ENCODE peak calls at places on chromosome X, in ten cellular contexts. A, P, Y, L, Q, H, Z, W, G and T are unnamed samples.

GRCh38 chrX:150507251-150507856 is 61.1 kb upstream of the MTM1 start:
- DNase-seq in Y (no peak), H (no peak), L (no peak), Q (no peak), A (no peak), G (no peak), W (no peak), Z (no peak), P (no peak), T (no peak)

GRCh38 chrX:1462596-1463251 is 10.0 kb upstream of the ASMTL start:
- DNase-seq in W (peak), L (peak), A (no peak), Y (peak), Q (peak), H (no peak), G (no peak), P (no peak), Z (peak), T (no peak)

GRCh38 chrX:13013353-13014110 is 30.9 kb downstream of the FAM9C start:
- DNase-seq in Q (no peak), W (no peak), A (no peak), Z (no peak), L (no peak), H (peak), P (no peak), G (peak), Y (peak), T (peak)

GRCh38 chrX:97065066-97065465 is 181.4 kb downstream of the RPA4 start:
- DNase-seq in Y (no peak), H (no peak), W (no peak), Q (no peak), L (no peak), A (no peak), P (no peak), Z (no peak), G (no peak), T (no peak)

GRCh38 chrX:80556148-80556547 is 135.9 kb downstream of the TENT5D start:
- DNase-seq in Y (no peak), A (no peak), G (no peak), H (no peak), P (no peak), Z (no peak), W (no peak), L (no peak), Q (no peak), T (no peak)

GRCh38 chrX:125742811-125743210 is 423.1 kb downstream of the TEX13C start:
- DNase-seq in Y (no peak), P (no peak), H (no peak), Z (no peak), G (no peak), L (no peak), Q (no peak), A (no peak), W (no peak), T (no peak)

GRCh38 chrX:21479695-21480280 is 105.6 kb downstream of the CNKSR2 start:
- DNase-seq in Y (no peak), G (peak), L (no peak), A (peak), P (peak), W (no peak), Z (no peak), H (peak), Q (peak), T (peak)

GRCh38 chrX:47241201-47242011 is 8.6 kb downstream of the USP11 start:
- DNase-seq in Y (peak), P (no peak), L (no peak), G (no peak), Q (no peak), Z (no peak), H (no peak), A (no peak), W (no peak), T (no peak)

GRCh38 chrX:2351321-2351720 is 149.5 kb downstream of the DHRSX start:
- DNase-seq in A (no peak), W (no peak), Y (no peak), G (no peak), P (peak), Z (no peak), Q (no peak), L (no peak), H (no peak), T (no peak)

GRCh38 chrX:18707442-18708049 is at the start of gene PPEF1:
- DNase-seq in G (no peak), A (no peak), P (no peak), Y (no peak), Q (no peak), L (no peak), Z (no peak), W (no peak), H (peak), T (no peak)

GRCh38 chrX:25004040-25004439 is 11.7 kb downstream of the ARX start:
- DNase-seq in G (no peak), Q (no peak), Z (no peak), Y (no peak), H (no peak), W (no peak), L (no peak), P (no peak), A (no peak), T (no peak)

GRCh38 chrX:110301194-110301593 is 16.7 kb downstream of the AMMECR1 start:
- DNase-seq in Z (no peak), Q (no peak), H (no peak), P (no peak), A (no peak), L (no peak), G (no peak), Y (no peak), W (no peak), T (no peak)

GRCh38 chrX:56797966-56798711 is 69.1 kb downstream of the NBDY start:
- DNase-seq in A (no peak), Y (no peak), H (no peak), L (no peak), P (no peak), Z (no peak), Q (no peak), G (no peak), W (no peak), T (no peak)

GRCh38 chrX:33106737-33107136 is 104.6 kb downstream of the DMD start:
- DNase-seq in H (no peak), G (no peak), Q (no peak), P (no peak), L (no peak), W (no peak), Y (no peak), Z (no peak), A (no peak), T (peak)

GRCh38 chrX:63754141-63754859 is 30.7 kb downstream of the ARHGEF9 start:
- DNase-seq in Z (no peak), H (peak), P (no peak), W (peak), Q (no peak), A (no peak), L (peak), Y (peak), G (no peak), T (peak)

GRCh38 chrX:64885850-64886249 is 90.4 kb downstream of the ZC4H2 start:
- DNase-seq in G (no peak), H (no peak), Y (no peak), A (no peak), Z (no peak), W (no peak), Q (no peak), L (no peak), P (no peak), T (peak)

GRCh38 chrX:66731398-66731797 is 92.5 kb upstream of the EDA2R start:
- DNase-seq in Z (no peak), L (no peak), P (peak), A (peak), G (peak), W (no peak), H (peak), Y (no peak), Q (no peak), T (peak)

GRCh38 chrX:54807524-54808108 is at the start of gene MAGED2:
- DNase-seq in A (peak), Y (peak), Z (no peak), L (peak), G (no peak), H (no peak), Q (no peak), P (no peak), W (peak), T (no peak)

GRCh38 chrX:69285881-69286545 is 120.8 kb upstream of the PJA1 start:
- DNase-seq in A (peak), H (peak), W (peak), Y (peak), Z (peak), Q (no peak), L (peak), G (no peak), P (no peak), T (peak)

GRCh38 chrX:108590496-108590895 is 145.9 kb downstream of the IRS4 start:
- DNase-seq in Q (peak), G (no peak), H (no peak), Y (no peak), W (no peak), Z (no peak), P (no peak), L (no peak), A (no peak), T (no peak)

GRCh38 chrX:21812628-21813027 is 26.8 kb upstream of the MBTPS2 start:
- DNase-seq in G (no peak), Q (no peak), W (no peak), P (no peak), H (no peak), Y (no peak), A (no peak), Z (no peak), L (no peak), T (no peak)

GRCh38 chrX:18425199-18426003 is at the start of gene CDKL5:
- DNase-seq in Q (peak), Z (peak), L (peak), H (peak), A (peak), G (peak), P (peak), W (peak), Y (peak), T (peak)

GRCh38 chrX:72029473-72030411 is 102.0 kb downstream of the RTL5 start:
- DNase-seq in Y (peak), A (no peak), W (no peak), P (peak), G (no peak), L (no peak), Q (peak), H (no peak), Z (no peak), T (no peak)

GRCh38 chrX:45424341-45424740 is 223.7 kb upstream of the DIPK2B start:
- DNase-seq in Q (no peak), W (no peak), P (no peak), Z (no peak), Y (no peak), G (no peak), H (no peak), L (no peak), A (no peak), T (no peak)

GRCh38 chrX:29870608-29871007 is 344.8 kb upstream of the MAGEB2 start:
- DNase-seq in H (peak), A (no peak), Z (no peak), Y (no peak), P (no peak), W (no peak), G (no peak), L (no peak), Q (no peak), T (no peak)

GRCh38 chrX:45006002-45006800 is 133.2 kb downstream of the KDM6A start:
- DNase-seq in P (no peak), A (no peak), Q (no peak), G (no peak), Y (peak), H (no peak), Z (no peak), W (no peak), L (no peak), T (no peak)

GRCh38 chrX:118507766-118508165 is 12.2 kb downstream of the DOCK11 start:
- DNase-seq in Q (no peak), H (no peak), A (no peak), Z (no peak), Y (no peak), L (no peak), W (no peak), G (no peak), P (no peak), T (no peak)

GRCh38 chrX:132956421-132957210 is 1.8 kb downstream of the HS6ST2 start:
- DNase-seq in Z (no peak), W (no peak), A (no peak), G (no peak), Y (no peak), P (no peak), L (no peak), H (no peak), Q (no peak), T (no peak)

GRCh38 chrX:100948557-100948956 is 19.8 kb upstream of the XKRX start:
- DNase-seq in Q (no peak), Z (no peak), H (no peak), Y (no peak), P (no peak), L (no peak), G (no peak), W (no peak), A (no peak), T (no peak)

GRCh38 chrX:106481341-106481740 is 130.4 kb upstream of the RADX start:
- DNase-seq in A (no peak), Q (peak), H (no peak), Z (no peak), L (peak), P (peak), W (peak), Y (peak), G (peak), T (peak)

GRCh38 chrX:1581132-1581531 is 10.3 kb upstream of the AKAP17A start:
- DNase-seq in H (peak), P (no peak), Q (peak), A (peak), G (peak), L (peak), W (peak), Z (peak), Y (peak), T (peak)

GRCh38 chrX:1124531-1124930 is 87.9 kb downstream of the CRLF2 start:
- DNase-seq in Z (no peak), P (no peak), G (no peak), L (no peak), H (no peak), W (no peak), Q (no peak), Y (peak), A (no peak), T (no peak)

GRCh38 chrX:38806054-38806389 is 4.8 kb downstream of the MID1IP1 start:
- DNase-seq in A (no peak), Q (no peak), W (no peak), G (no peak), Z (no peak), Y (peak), H (no peak), L (no peak), P (no peak), T (peak)

GRCh38 chrX:123201720-123202119 is 17.6 kb downstream of the GRIA3 start:
- DNase-seq in Q (no peak), L (no peak), H (no peak), Y (no peak), Z (no peak), P (no peak), A (no peak), G (no peak), W (no peak), T (no peak)